ENCODE peak calls at places on chromosomes 6 and 20, in five cellular contexts. One of them, this sample, is unnamed.

GRCh38 chr6:66210964-66211363 is 503.9 kb upstream of the EYS start:
- DNase-seq in mammary epithelial cell: no peak
- DNase-seq in anterior cingulate cortex: no peak
- DNase-seq in stimulated activated CD4-positive, alpha-beta T cell treated with anti-CD3 and anti-CD28 coated beads, Interleukin-2, amount 100 ng/mL, for 4 hours: no peak
- DNase-seq in fibroblast of gingiva: no peak
- DNase-seq in this sample: no peak

GRCh38 chr6:134352786-134353480 is 35.0 kb upstream of the SGK1 start:
- DNase-seq in mammary epithelial cell: peak
- DNase-seq in anterior cingulate cortex: no peak
- DNase-seq in stimulated activated CD4-positive, alpha-beta T cell treated with anti-CD3 and anti-CD28 coated beads, Interleukin-2, amount 100 ng/mL, for 4 hours: no peak
- DNase-seq in fibroblast of gingiva: no peak
- DNase-seq in this sample: no peak

GRCh38 chr20:29443819-29444218 is 1813.6 kb upstream of the DEFB115 start:
- DNase-seq in mammary epithelial cell: no peak
- DNase-seq in anterior cingulate cortex: no peak
- DNase-seq in stimulated activated CD4-positive, alpha-beta T cell treated with anti-CD3 and anti-CD28 coated beads, Interleukin-2, amount 100 ng/mL, for 4 hours: no peak
- DNase-seq in fibroblast of gingiva: no peak
- DNase-seq in this sample: no peak

GRCh38 chr20:61693055-61693600 is 372.6 kb downstream of the TAF4 start:
- DNase-seq in mammary epithelial cell: no peak
- DNase-seq in anterior cingulate cortex: no peak
- DNase-seq in stimulated activated CD4-positive, alpha-beta T cell treated with anti-CD3 and anti-CD28 coated beads, Interleukin-2, amount 100 ng/mL, for 4 hours: no peak
- DNase-seq in fibroblast of gingiva: no peak
- DNase-seq in this sample: no peak

GRCh38 chr6:12296255-12296573 is 6.1 kb downstream of the EDN1 start:
- DNase-seq in mammary epithelial cell: peak
- DNase-seq in anterior cingulate cortex: no peak
- DNase-seq in stimulated activated CD4-positive, alpha-beta T cell treated with anti-CD3 and anti-CD28 coated beads, Interleukin-2, amount 100 ng/mL, for 4 hours: no peak
- DNase-seq in fibroblast of gingiva: peak
- DNase-seq in this sample: no peak

GRCh38 chr20:13995841-13996240 is 525 bp downstream of the MACROD2 start:
- DNase-seq in mammary epithelial cell: peak
- DNase-seq in anterior cingulate cortex: peak
- DNase-seq in stimulated activated CD4-positive, alpha-beta T cell treated with anti-CD3 and anti-CD28 coated beads, Interleukin-2, amount 100 ng/mL, for 4 hours: no peak
- DNase-seq in fibroblast of gingiva: no peak
- DNase-seq in this sample: no peak

GRCh38 chr6:161564951-161565350 is 291.1 kb upstream of the AGPAT4 start:
- DNase-seq in mammary epithelial cell: no peak
- DNase-seq in anterior cingulate cortex: no peak
- DNase-seq in stimulated activated CD4-positive, alpha-beta T cell treated with anti-CD3 and anti-CD28 coated beads, Interleukin-2, amount 100 ng/mL, for 4 hours: no peak
- DNase-seq in fibroblast of gingiva: no peak
- DNase-seq in this sample: no peak

GRCh38 chr6:125363010-125363359 is 61.2 kb upstream of the HDDC2 start:
- DNase-seq in mammary epithelial cell: peak
- DNase-seq in anterior cingulate cortex: no peak
- DNase-seq in stimulated activated CD4-positive, alpha-beta T cell treated with anti-CD3 and anti-CD28 coated beads, Interleukin-2, amount 100 ng/mL, for 4 hours: no peak
- DNase-seq in fibroblast of gingiva: peak
- DNase-seq in this sample: no peak

GRCh38 chr6:167825759-167826229 is 917 bp upstream of the AFDN start:
- DNase-seq in mammary epithelial cell: peak
- DNase-seq in anterior cingulate cortex: no peak
- DNase-seq in stimulated activated CD4-positive, alpha-beta T cell treated with anti-CD3 and anti-CD28 coated beads, Interleukin-2, amount 100 ng/mL, for 4 hours: no peak
- DNase-seq in fibroblast of gingiva: no peak
- DNase-seq in this sample: no peak

GRCh38 chr20:10249048-10249770 is 30.6 kb downstream of the SNAP25 start:
- DNase-seq in mammary epithelial cell: no peak
- DNase-seq in anterior cingulate cortex: no peak
- DNase-seq in stimulated activated CD4-positive, alpha-beta T cell treated with anti-CD3 and anti-CD28 coated beads, Interleukin-2, amount 100 ng/mL, for 4 hours: no peak
- DNase-seq in fibroblast of gingiva: no peak
- DNase-seq in this sample: no peak

GRCh38 chr6:129686941-129687627 is 22.9 kb downstream of the ARHGAP18 start:
- DNase-seq in mammary epithelial cell: peak
- DNase-seq in anterior cingulate cortex: peak
- DNase-seq in stimulated activated CD4-positive, alpha-beta T cell treated with anti-CD3 and anti-CD28 coated beads, Interleukin-2, amount 100 ng/mL, for 4 hours: peak
- DNase-seq in fibroblast of gingiva: peak
- DNase-seq in this sample: no peak

GRCh38 chr6:1031671-1032070 is 280.2 kb upstream of the FOXQ1 start:
- DNase-seq in mammary epithelial cell: no peak
- DNase-seq in anterior cingulate cortex: no peak
- DNase-seq in stimulated activated CD4-positive, alpha-beta T cell treated with anti-CD3 and anti-CD28 coated beads, Interleukin-2, amount 100 ng/mL, for 4 hours: no peak
- DNase-seq in fibroblast of gingiva: peak
- DNase-seq in this sample: no peak

GRCh38 chr6:169589699-169590257 is 112.1 kb downstream of the WDR27 start:
- DNase-seq in mammary epithelial cell: peak
- DNase-seq in anterior cingulate cortex: no peak
- DNase-seq in stimulated activated CD4-positive, alpha-beta T cell treated with anti-CD3 and anti-CD28 coated beads, Interleukin-2, amount 100 ng/mL, for 4 hours: no peak
- DNase-seq in fibroblast of gingiva: peak
- DNase-seq in this sample: no peak

GRCh38 chr6:133248241-133249001 is 7.3 kb downstream of the EYA4 start:
- DNase-seq in mammary epithelial cell: peak
- DNase-seq in anterior cingulate cortex: no peak
- DNase-seq in stimulated activated CD4-positive, alpha-beta T cell treated with anti-CD3 and anti-CD28 coated beads, Interleukin-2, amount 100 ng/mL, for 4 hours: no peak
- DNase-seq in fibroblast of gingiva: peak
- DNase-seq in this sample: no peak

GRCh38 chr20:32524871-32525501 is 60.1 kb downstream of the NOL4L start:
- DNase-seq in mammary epithelial cell: no peak
- DNase-seq in anterior cingulate cortex: peak
- DNase-seq in stimulated activated CD4-positive, alpha-beta T cell treated with anti-CD3 and anti-CD28 coated beads, Interleukin-2, amount 100 ng/mL, for 4 hours: no peak
- DNase-seq in fibroblast of gingiva: peak
- DNase-seq in this sample: peak

GRCh38 chr6:75893058-75893775 is 144.2 kb downstream of the MYO6 start:
- DNase-seq in mammary epithelial cell: peak
- DNase-seq in anterior cingulate cortex: no peak
- DNase-seq in stimulated activated CD4-positive, alpha-beta T cell treated with anti-CD3 and anti-CD28 coated beads, Interleukin-2, amount 100 ng/mL, for 4 hours: no peak
- DNase-seq in fibroblast of gingiva: peak
- DNase-seq in this sample: no peak

GRCh38 chr20:41249371-41249770 is 68.2 kb downstream of the ZHX3 start:
- DNase-seq in mammary epithelial cell: peak
- DNase-seq in anterior cingulate cortex: peak
- DNase-seq in stimulated activated CD4-positive, alpha-beta T cell treated with anti-CD3 and anti-CD28 coated beads, Interleukin-2, amount 100 ng/mL, for 4 hours: no peak
- DNase-seq in fibroblast of gingiva: peak
- DNase-seq in this sample: no peak

GRCh38 chr6:169118346-169118830 is 135.3 kb downstream of the THBS2 start:
- DNase-seq in mammary epithelial cell: no peak
- DNase-seq in anterior cingulate cortex: no peak
- DNase-seq in stimulated activated CD4-positive, alpha-beta T cell treated with anti-CD3 and anti-CD28 coated beads, Interleukin-2, amount 100 ng/mL, for 4 hours: no peak
- DNase-seq in fibroblast of gingiva: no peak
- DNase-seq in this sample: no peak

GRCh38 chr6:109595998-109596397 is 95.0 kb downstream of the AK9 start:
- DNase-seq in mammary epithelial cell: peak
- DNase-seq in anterior cingulate cortex: no peak
- DNase-seq in stimulated activated CD4-positive, alpha-beta T cell treated with anti-CD3 and anti-CD28 coated beads, Interleukin-2, amount 100 ng/mL, for 4 hours: no peak
- DNase-seq in fibroblast of gingiva: peak
- DNase-seq in this sample: no peak

GRCh38 chr6:167219967-167220512 is 62.3 kb upstream of the GPR31 start:
- DNase-seq in mammary epithelial cell: no peak
- DNase-seq in anterior cingulate cortex: no peak
- DNase-seq in stimulated activated CD4-positive, alpha-beta T cell treated with anti-CD3 and anti-CD28 coated beads, Interleukin-2, amount 100 ng/mL, for 4 hours: no peak
- DNase-seq in fibroblast of gingiva: no peak
- DNase-seq in this sample: no peak

GRCh38 chr6:30998785-30999184 is 11.5 kb upstream of the MUC22 start:
- DNase-seq in mammary epithelial cell: peak
- DNase-seq in anterior cingulate cortex: no peak
- DNase-seq in stimulated activated CD4-positive, alpha-beta T cell treated with anti-CD3 and anti-CD28 coated beads, Interleukin-2, amount 100 ng/mL, for 4 hours: no peak
- DNase-seq in fibroblast of gingiva: peak
- DNase-seq in this sample: no peak

GRCh38 chr6:27770724-27771123 is 141.5 kb downstream of the OR2B2 start:
- DNase-seq in mammary epithelial cell: no peak
- DNase-seq in anterior cingulate cortex: no peak
- DNase-seq in stimulated activated CD4-positive, alpha-beta T cell treated with anti-CD3 and anti-CD28 coated beads, Interleukin-2, amount 100 ng/mL, for 4 hours: no peak
- DNase-seq in fibroblast of gingiva: no peak
- DNase-seq in this sample: no peak

GRCh38 chr20:64140421-64140820 is 23.8 kb upstream of the MYT1 start:
- DNase-seq in mammary epithelial cell: no peak
- DNase-seq in anterior cingulate cortex: no peak
- DNase-seq in stimulated activated CD4-positive, alpha-beta T cell treated with anti-CD3 and anti-CD28 coated beads, Interleukin-2, amount 100 ng/mL, for 4 hours: no peak
- DNase-seq in fibroblast of gingiva: no peak
- DNase-seq in this sample: no peak

GRCh38 chr6:108531332-108531731 is 29.4 kb upstream of the FOXO3 start:
- DNase-seq in mammary epithelial cell: no peak
- DNase-seq in anterior cingulate cortex: no peak
- DNase-seq in stimulated activated CD4-positive, alpha-beta T cell treated with anti-CD3 and anti-CD28 coated beads, Interleukin-2, amount 100 ng/mL, for 4 hours: no peak
- DNase-seq in fibroblast of gingiva: no peak
- DNase-seq in this sample: no peak

GRCh38 chr20:2745936-2746635 is 53.5 kb downstream of the EBF4 start:
- DNase-seq in mammary epithelial cell: no peak
- DNase-seq in anterior cingulate cortex: no peak
- DNase-seq in stimulated activated CD4-positive, alpha-beta T cell treated with anti-CD3 and anti-CD28 coated beads, Interleukin-2, amount 100 ng/mL, for 4 hours: no peak
- DNase-seq in fibroblast of gingiva: no peak
- DNase-seq in this sample: no peak

GRCh38 chr20:64140956-64141355 is 23.3 kb upstream of the MYT1 start:
- DNase-seq in mammary epithelial cell: no peak
- DNase-seq in anterior cingulate cortex: no peak
- DNase-seq in stimulated activated CD4-positive, alpha-beta T cell treated with anti-CD3 and anti-CD28 coated beads, Interleukin-2, amount 100 ng/mL, for 4 hours: no peak
- DNase-seq in fibroblast of gingiva: no peak
- DNase-seq in this sample: no peak

GRCh38 chr6:111256646-111257045 is 169.3 kb downstream of the SLC16A10 start:
- DNase-seq in mammary epithelial cell: no peak
- DNase-seq in anterior cingulate cortex: no peak
- DNase-seq in stimulated activated CD4-positive, alpha-beta T cell treated with anti-CD3 and anti-CD28 coated beads, Interleukin-2, amount 100 ng/mL, for 4 hours: no peak
- DNase-seq in fibroblast of gingiva: no peak
- DNase-seq in this sample: no peak

GRCh38 chr20:10476319-10476724 is 41.2 kb downstream of the SLX4IP start:
- DNase-seq in mammary epithelial cell: no peak
- DNase-seq in anterior cingulate cortex: no peak
- DNase-seq in stimulated activated CD4-positive, alpha-beta T cell treated with anti-CD3 and anti-CD28 coated beads, Interleukin-2, amount 100 ng/mL, for 4 hours: no peak
- DNase-seq in fibroblast of gingiva: peak
- DNase-seq in this sample: no peak

GRCh38 chr6:136095961-136096360 is 154.2 kb downstream of the MTFR2 start:
- DNase-seq in mammary epithelial cell: no peak
- DNase-seq in anterior cingulate cortex: no peak
- DNase-seq in stimulated activated CD4-positive, alpha-beta T cell treated with anti-CD3 and anti-CD28 coated beads, Interleukin-2, amount 100 ng/mL, for 4 hours: no peak
- DNase-seq in fibroblast of gingiva: peak
- DNase-seq in this sample: no peak

GRCh38 chr20:46978871-46979536 is 84.4 kb downstream of the EYA2 start:
- DNase-seq in mammary epithelial cell: no peak
- DNase-seq in anterior cingulate cortex: no peak
- DNase-seq in stimulated activated CD4-positive, alpha-beta T cell treated with anti-CD3 and anti-CD28 coated beads, Interleukin-2, amount 100 ng/mL, for 4 hours: no peak
- DNase-seq in fibroblast of gingiva: no peak
- DNase-seq in this sample: no peak

GRCh38 chr6:4776967-4777925 is 1.0 kb downstream of the CDYL start:
- DNase-seq in mammary epithelial cell: peak
- DNase-seq in anterior cingulate cortex: peak
- DNase-seq in stimulated activated CD4-positive, alpha-beta T cell treated with anti-CD3 and anti-CD28 coated beads, Interleukin-2, amount 100 ng/mL, for 4 hours: no peak
- DNase-seq in fibroblast of gingiva: peak
- DNase-seq in this sample: no peak

GRCh38 chr6:147023581-147023980 is 180.6 kb upstream of the STXBP5 start:
- DNase-seq in mammary epithelial cell: no peak
- DNase-seq in anterior cingulate cortex: no peak
- DNase-seq in stimulated activated CD4-positive, alpha-beta T cell treated with anti-CD3 and anti-CD28 coated beads, Interleukin-2, amount 100 ng/mL, for 4 hours: no peak
- DNase-seq in fibroblast of gingiva: no peak
- DNase-seq in this sample: no peak

GRCh38 chr20:16477632-16478031 is 95.6 kb downstream of the KIF16B start:
- DNase-seq in mammary epithelial cell: no peak
- DNase-seq in anterior cingulate cortex: no peak
- DNase-seq in stimulated activated CD4-positive, alpha-beta T cell treated with anti-CD3 and anti-CD28 coated beads, Interleukin-2, amount 100 ng/mL, for 4 hours: no peak
- DNase-seq in fibroblast of gingiva: peak
- DNase-seq in this sample: no peak

GRCh38 chr6:26411751-26412150 is 9.7 kb downstream of the BTN3A1 start:
- DNase-seq in mammary epithelial cell: peak
- DNase-seq in anterior cingulate cortex: no peak
- DNase-seq in stimulated activated CD4-positive, alpha-beta T cell treated with anti-CD3 and anti-CD28 coated beads, Interleukin-2, amount 100 ng/mL, for 4 hours: no peak
- DNase-seq in fibroblast of gingiva: no peak
- DNase-seq in this sample: no peak

GRCh38 chr20:41175727-41176330 is 38.5 kb downstream of the PLCG1 start:
- DNase-seq in mammary epithelial cell: no peak
- DNase-seq in anterior cingulate cortex: peak
- DNase-seq in stimulated activated CD4-positive, alpha-beta T cell treated with anti-CD3 and anti-CD28 coated beads, Interleukin-2, amount 100 ng/mL, for 4 hours: no peak
- DNase-seq in fibroblast of gingiva: no peak
- DNase-seq in this sample: no peak

GRCh38 chr6:89299451-89299850 is 15.6 kb downstream of the GABRR2 start:
- DNase-seq in mammary epithelial cell: no peak
- DNase-seq in anterior cingulate cortex: no peak
- DNase-seq in stimulated activated CD4-positive, alpha-beta T cell treated with anti-CD3 and anti-CD28 coated beads, Interleukin-2, amount 100 ng/mL, for 4 hours: no peak
- DNase-seq in fibroblast of gingiva: no peak
- DNase-seq in this sample: no peak

GRCh38 chr20:380763-381580 is 412 bp downstream of the TRIB3 start:
- DNase-seq in mammary epithelial cell: peak
- DNase-seq in anterior cingulate cortex: no peak
- DNase-seq in stimulated activated CD4-positive, alpha-beta T cell treated with anti-CD3 and anti-CD28 coated beads, Interleukin-2, amount 100 ng/mL, for 4 hours: peak
- DNase-seq in fibroblast of gingiva: peak
- DNase-seq in this sample: no peak

GRCh38 chr20:50460115-50460607 is 50.0 kb upstream of the PTPN1 start:
- DNase-seq in mammary epithelial cell: no peak
- DNase-seq in anterior cingulate cortex: no peak
- DNase-seq in stimulated activated CD4-positive, alpha-beta T cell treated with anti-CD3 and anti-CD28 coated beads, Interleukin-2, amount 100 ng/mL, for 4 hours: no peak
- DNase-seq in fibroblast of gingiva: no peak
- DNase-seq in this sample: no peak

GRCh38 chr6:138404666-138405337 is 779 bp downstream of the HEBP2 start:
- DNase-seq in mammary epithelial cell: peak
- DNase-seq in anterior cingulate cortex: no peak
- DNase-seq in stimulated activated CD4-positive, alpha-beta T cell treated with anti-CD3 and anti-CD28 coated beads, Interleukin-2, amount 100 ng/mL, for 4 hours: no peak
- DNase-seq in fibroblast of gingiva: peak
- DNase-seq in this sample: no peak